ENCODE peak calls at places on chromosomes 12 and 14, in ten cellular contexts. A is ovary; F is pancreas; J is Peyer's patch; S is right lobe of liver; W is lung; I is CD8-positive, alpha-beta T cell; U is upper lobe of right lung; T is mesendoderm; G is mucosa of descending colon. X is an unnamed sample.
A peak's percentile ranks its signal among the peaks of the same experiment; 100 is the strongest.

GRCh38 chr12:116302200-116303075 is 24.9 kb upstream of the MED13L start:
- DNase-seq in J (no peak), U (no peak), F (no peak), G (no peak), T (peak; percentile 47), W (no peak), A (no peak), S (no peak), I (no peak), X (no peak)

GRCh38 chr14:92644166-92644565 is 104.3 kb downstream of the LGMN start:
- DNase-seq in W (no peak), F (no peak), G (no peak), I (no peak), U (no peak), S (no peak), J (no peak), T (no peak), A (no peak), X (no peak)

GRCh38 chr14:21997300-21997699 is 323.7 kb upstream of the OR4E1 start:
- DNase-seq in S (no peak), I (no peak), U (no peak), G (no peak), W (no peak), F (no peak), A (no peak), T (peak; percentile 90), J (peak; percentile 47), X (no peak)

GRCh38 chr14:89146291-89146690 is 270.7 kb downstream of the FOXN3 start:
- DNase-seq in W (no peak), J (no peak), S (no peak), U (no peak), F (no peak), G (no peak), T (no peak), I (no peak), A (no peak), X (no peak)

GRCh38 chr12:103840399-103840880 is 594 bp downstream of the NT5DC3 start:
- DNase-seq in F (peak; percentile 63), W (no peak), U (peak; percentile 65), S (no peak), J (peak; percentile 55), A (peak; percentile 64), T (peak; percentile 28), I (no peak), G (peak; percentile 69), X (no peak)

GRCh38 chr14:104794641-104795467 is 694 bp downstream of the AKT1 start:
- DNase-seq in W (no peak), A (peak; percentile 64), S (no peak), T (peak; percentile 45), G (no peak), F (no peak), J (peak; percentile 65), I (no peak), U (no peak), X (peak; percentile 56)

GRCh38 chr14:37591311-37591940 is 3.6 kb downstream of the FOXA1 start:
- DNase-seq in A (no peak), S (peak; percentile 87), U (peak; percentile 81), I (no peak), J (peak; percentile 57), T (peak; percentile 90), W (no peak), F (no peak), G (peak; percentile 48), X (no peak)

GRCh38 chr12:2877959-2878732 is 1.1 kb downstream of the RHNO1 start:
- DNase-seq in S (no peak), G (no peak), T (peak; percentile 42), W (no peak), A (peak; percentile 25), J (no peak), F (no peak), U (no peak), I (no peak), X (no peak)

GRCh38 chr14:37490607-37491006 is 104.4 kb downstream of the FOXA1 start:
- DNase-seq in T (no peak), S (no peak), I (no peak), G (no peak), W (no peak), J (no peak), F (no peak), U (no peak), A (no peak), X (no peak)

GRCh38 chr14:62206456-62206855 is 444.2 kb downstream of the SNAPC1 start:
- DNase-seq in I (no peak), T (no peak), W (no peak), F (no peak), J (no peak), A (no peak), S (no peak), G (no peak), U (no peak), X (no peak)

GRCh38 chr12:112716099-112717093 is 75.2 kb upstream of the RPH3A start:
- DNase-seq in I (no peak), T (peak; percentile 60), U (no peak), F (no peak), W (no peak), G (no peak), S (no peak), A (no peak), J (no peak), X (no peak)

GRCh38 chr12:121798807-121799174 is 5.0 kb upstream of the SETD1B start:
- DNase-seq in I (no peak), F (no peak), A (peak; percentile 47), J (no peak), U (no peak), T (no peak), W (no peak), G (peak; percentile 46), S (no peak), X (no peak)

GRCh38 chr14:31173120-31173837 is 34.3 kb downstream of the HECTD1 start:
- DNase-seq in U (no peak), T (peak; percentile 62), F (no peak), G (no peak), I (no peak), W (no peak), J (no peak), A (no peak), S (no peak), X (no peak)

DNA sequence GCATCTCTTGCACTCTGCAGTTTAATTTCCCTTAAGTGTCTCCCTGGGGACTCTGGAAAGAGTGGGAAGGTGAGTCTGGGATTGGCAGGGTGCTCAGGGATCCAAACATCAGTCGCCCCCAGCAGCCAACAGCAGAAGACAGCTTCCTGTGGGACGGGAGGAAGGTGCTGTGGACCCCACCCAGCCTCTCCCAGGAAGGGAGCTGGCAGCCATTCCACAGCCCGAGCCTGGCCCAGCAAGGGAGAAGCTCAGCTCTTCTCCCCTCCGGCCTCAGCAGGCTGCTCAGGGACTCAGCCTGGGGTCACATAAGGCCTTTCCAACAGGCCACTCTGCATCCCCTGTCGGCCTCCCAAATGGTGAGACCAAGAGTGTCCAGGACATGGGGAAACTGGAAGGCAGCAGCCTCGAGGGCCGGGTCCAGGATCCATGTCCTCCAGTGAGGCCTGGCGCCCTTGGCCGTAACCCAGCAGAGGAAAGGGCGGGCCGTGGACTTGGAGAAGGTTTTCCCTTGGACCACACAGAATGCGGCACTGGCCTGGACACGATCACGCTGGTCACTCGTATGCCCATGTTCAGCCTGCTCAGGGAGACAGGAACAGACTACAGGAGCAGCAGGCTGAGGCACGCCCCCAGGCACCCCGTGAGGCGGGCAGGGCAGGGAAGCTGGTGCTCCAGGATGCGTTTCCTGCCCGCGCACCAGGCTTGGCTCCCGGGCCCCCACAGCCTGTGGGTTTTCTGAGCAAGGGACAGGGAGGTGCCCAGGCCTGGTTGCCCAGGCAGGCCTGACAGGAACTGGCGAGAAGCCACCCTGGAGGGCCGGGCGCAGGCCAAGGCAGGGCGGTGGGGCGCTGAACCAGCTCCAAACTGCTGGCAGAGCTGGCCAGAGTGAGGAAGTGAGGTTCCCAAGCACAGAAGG is 3.5 kb downstream of the XRCC3 start:
- DNase-seq in W (peak; percentile 50), J (no peak), T (no peak), A (peak; percentile 65), G (peak; percentile 85), S (no peak), U (peak; percentile 79), I (no peak), F (no peak), X (no peak)
- H3K36me3 ChIP-seq in W (no peaks in the 10 kb centered on the region), J (no peaks in the 10 kb centered on the region), T (peaks cover 5% of the 10 kb centered on the region), A (no peaks in the 10 kb centered on the region), G (peaks cover 4% of the 10 kb centered on the region), S (no peaks in the 10 kb centered on the region), U (no peaks in the 10 kb centered on the region), I (no peaks in the 10 kb centered on the region), F (no peaks in the 10 kb centered on the region), X (no peaks in the 10 kb centered on the region)

DNA sequence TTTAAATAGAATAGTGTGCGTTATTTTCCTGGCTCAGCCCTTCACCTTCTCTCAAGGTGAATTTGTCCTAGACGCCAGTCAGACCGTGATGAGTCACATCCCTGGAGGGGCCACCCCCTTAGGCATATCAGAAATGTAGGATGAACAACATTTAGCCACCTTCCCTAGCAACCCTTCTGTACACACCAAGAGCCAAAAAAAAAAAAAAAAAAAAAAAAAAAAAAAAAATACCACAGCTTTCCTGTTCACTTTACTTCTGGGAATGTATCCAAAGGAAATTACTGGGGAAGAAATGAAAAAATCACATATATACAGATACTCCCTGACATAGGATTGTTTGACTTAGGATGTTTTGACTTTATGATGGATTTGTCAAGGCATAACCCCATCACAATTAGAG is 68.3 kb upstream of the BDKRB2 start:
- DNase-seq in W (no peak), S (no peak), F (no peak), I (no peak), G (no peak), T (no peak), A (no peak), U (no peak), J (no peak), X (no peak)
- H3K36me3 ChIP-seq in W (no peaks in the 10 kb centered on the region), S (no peaks in the 10 kb centered on the region), F (no peaks in the 10 kb centered on the region), I (no peaks in the 10 kb centered on the region), G (no peaks in the 10 kb centered on the region), T (no peaks in the 10 kb centered on the region), A (no peaks in the 10 kb centered on the region), U (no peaks in the 10 kb centered on the region), J (no peaks in the 10 kb centered on the region), X (no peaks in the 10 kb centered on the region)

DNA sequence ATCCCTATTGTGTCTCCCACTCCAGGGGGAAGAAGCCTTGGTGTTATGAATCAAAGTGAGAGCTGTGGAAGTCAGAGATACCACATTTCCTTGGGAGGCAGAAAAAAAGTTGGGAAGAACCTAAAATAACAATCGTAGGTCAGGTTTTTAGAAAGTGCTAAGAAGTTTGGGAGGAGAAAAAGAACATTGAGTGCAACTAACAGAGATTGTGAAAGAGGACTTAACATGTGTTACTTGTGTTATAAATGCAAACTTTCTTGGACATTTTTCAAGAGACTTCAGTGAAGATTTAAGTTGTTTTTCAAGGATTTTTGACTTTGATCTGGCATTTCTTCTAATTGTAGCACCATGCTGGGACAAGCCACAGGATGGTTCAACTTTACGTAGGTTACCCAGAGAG is 7.8 kb upstream of the ERP27 start:
- DNase-seq in S (no peak), W (no peak), J (no peak), A (no peak), I (no peak), G (no peak), T (no peak), F (no peak), U (no peak), X (no peak)
- H3K36me3 ChIP-seq in S (peaks cover 4% of the 10 kb centered on the region), W (peaks cover 5% of the 10 kb centered on the region), J (no peaks in the 10 kb centered on the region), A (no peaks in the 10 kb centered on the region), I (peaks cover 72% of the 10 kb centered on the region), G (no peaks in the 10 kb centered on the region), T (no peaks in the 10 kb centered on the region), F (no peaks in the 10 kb centered on the region), U (peaks cover 79% of the 10 kb centered on the region), X (no peaks in the 10 kb centered on the region)

DNA sequence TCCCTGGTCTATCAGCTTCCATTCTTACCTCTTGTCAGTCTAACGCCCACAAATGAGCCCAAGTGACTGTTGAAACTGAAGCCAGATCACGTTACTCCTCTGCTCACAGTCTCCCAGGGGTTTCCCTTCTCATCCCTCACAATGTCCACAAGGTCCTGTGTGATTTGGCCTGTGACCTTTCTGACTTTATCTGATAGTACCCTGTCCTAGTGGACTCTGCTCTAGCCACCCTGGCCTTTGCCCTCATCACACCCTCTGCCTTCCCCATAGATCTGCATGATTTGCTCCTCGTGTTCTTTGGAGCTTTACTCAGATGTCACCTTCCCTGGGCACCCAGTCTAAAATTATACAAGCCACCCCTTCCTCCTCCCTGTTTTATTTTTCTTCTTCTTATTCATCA is 55.5 kb downstream of the RDH12 start:
- DNase-seq in S (no peak), W (no peak), I (no peak), A (no peak), U (no peak), J (no peak), F (no peak), T (no peak), G (no peak), X (no peak)
- H3K36me3 ChIP-seq in S (peaks cover 12% of the 10 kb centered on the region), W (peaks cover 26% of the 10 kb centered on the region), I (peaks cover 31% of the 10 kb centered on the region), A (no peaks in the 10 kb centered on the region), U (peaks cover 70% of the 10 kb centered on the region), J (peaks cover 5% of the 10 kb centered on the region), F (peaks cover 7% of the 10 kb centered on the region), T (peaks cover 12% of the 10 kb centered on the region), G (peaks cover 8% of the 10 kb centered on the region), X (peaks cover 65% of the 10 kb centered on the region)